ENCODE peak calls at places on chromosomes 13 and 19, in seven cellular contexts. One of them, this sample, is unnamed.

GRCh38 chr13:87172166-87172825 is 498.9 kb upstream of the SLITRK5 start:
- DNase-seq in NCI-H1417 treated with DMSO at 0.1 percent for 48 hours: no peak
- DNase-seq in HS-5: no peak
- DNase-seq in DMS153: no peak
- DNase-seq in activated CD8-positive, alpha-beta memory T cell treated with anti-CD3 and anti-CD28 coated beads for 48 hours: no peak
- DNase-seq in H54: no peak
- DNase-seq in tibial nerve: no peak
- DNase-seq in this sample: no peak

GRCh38 chr19:53015730-53016129 is 2.0 kb downstream of the ERVV-1 start:
- DNase-seq in HS-5: no peak
- DNase-seq in NCI-H1417 treated with DMSO at 0.1 percent for 48 hours: no peak
- DNase-seq in activated CD8-positive, alpha-beta memory T cell treated with anti-CD3 and anti-CD28 coated beads for 48 hours: no peak
- DNase-seq in tibial nerve: no peak
- DNase-seq in H54: no peak
- DNase-seq in DMS153: no peak
- DNase-seq in this sample: no peak

GRCh38 chr13:20869540-20869939 is 33.0 kb downstream of the XPO4 start:
- DNase-seq in HS-5: no peak
- DNase-seq in activated CD8-positive, alpha-beta memory T cell treated with anti-CD3 and anti-CD28 coated beads for 48 hours: no peak
- DNase-seq in tibial nerve: no peak
- DNase-seq in DMS153: no peak
- DNase-seq in NCI-H1417 treated with DMSO at 0.1 percent for 48 hours: no peak
- DNase-seq in H54: no peak
- DNase-seq in this sample: no peak

GRCh38 chr13:113298001-113298945 is 1.2 kb downstream of the LAMP1 start:
- DNase-seq in activated CD8-positive, alpha-beta memory T cell treated with anti-CD3 and anti-CD28 coated beads for 48 hours: no peak
- DNase-seq in HS-5: no peak
- DNase-seq in H54: no peak
- DNase-seq in tibial nerve: no peak
- DNase-seq in NCI-H1417 treated with DMSO at 0.1 percent for 48 hours: no peak
- DNase-seq in DMS153: no peak
- DNase-seq in this sample: no peak

GRCh38 chr13:28494537-28494860 is 429 bp downstream of the FLT1 start:
- DNase-seq in H54: no peak
- DNase-seq in HS-5: no peak
- DNase-seq in NCI-H1417 treated with DMSO at 0.1 percent for 48 hours: no peak
- DNase-seq in tibial nerve: no peak
- DNase-seq in activated CD8-positive, alpha-beta memory T cell treated with anti-CD3 and anti-CD28 coated beads for 48 hours: no peak
- DNase-seq in DMS153: no peak
- DNase-seq in this sample: no peak

GRCh38 chr13:110341445-110342247 is 34.6 kb downstream of the COL4A2 start:
- DNase-seq in NCI-H1417 treated with DMSO at 0.1 percent for 48 hours: no peak
- DNase-seq in DMS153: peak; percentile 81
- DNase-seq in activated CD8-positive, alpha-beta memory T cell treated with anti-CD3 and anti-CD28 coated beads for 48 hours: no peak
- DNase-seq in HS-5: no peak
- DNase-seq in tibial nerve: no peak
- DNase-seq in H54: no peak
- DNase-seq in this sample: no peak

GRCh38 chr19:38267780-38268430 is 3.5 kb downstream of the SPINT2 start:
- DNase-seq in HS-5: no peak
- DNase-seq in H54: no peak
- DNase-seq in NCI-H1417 treated with DMSO at 0.1 percent for 48 hours: no peak
- DNase-seq in DMS153: no peak
- DNase-seq in tibial nerve: no peak
- DNase-seq in activated CD8-positive, alpha-beta memory T cell treated with anti-CD3 and anti-CD28 coated beads for 48 hours: no peak
- DNase-seq in this sample: no peak

GRCh38 chr13:26058704-26059103 is 6.9 kb upstream of the SHISA2 start:
- DNase-seq in HS-5: no peak
- DNase-seq in activated CD8-positive, alpha-beta memory T cell treated with anti-CD3 and anti-CD28 coated beads for 48 hours: no peak
- DNase-seq in tibial nerve: no peak
- DNase-seq in NCI-H1417 treated with DMSO at 0.1 percent for 48 hours: no peak
- DNase-seq in DMS153: no peak
- DNase-seq in H54: no peak
- DNase-seq in this sample: no peak

GRCh38 chr19:56314018-56314583 is 538 bp downstream of the ZSCAN5A start:
- DNase-seq in activated CD8-positive, alpha-beta memory T cell treated with anti-CD3 and anti-CD28 coated beads for 48 hours: no peak
- DNase-seq in DMS153: peak; percentile 61
- DNase-seq in NCI-H1417 treated with DMSO at 0.1 percent for 48 hours: no peak
- DNase-seq in H54: peak; percentile 28
- DNase-seq in HS-5: peak; percentile 2
- DNase-seq in tibial nerve: no peak
- DNase-seq in this sample: no peak

GRCh38 chr19:10694706-10695105 is 6.5 kb upstream of the QTRT1 start:
- DNase-seq in NCI-H1417 treated with DMSO at 0.1 percent for 48 hours: no peak
- DNase-seq in DMS153: no peak
- DNase-seq in H54: no peak
- DNase-seq in HS-5: no peak
- DNase-seq in tibial nerve: no peak
- DNase-seq in activated CD8-positive, alpha-beta memory T cell treated with anti-CD3 and anti-CD28 coated beads for 48 hours: no peak
- DNase-seq in this sample: no peak

GRCh38 chr13:111256458-111256857 is 64.0 kb upstream of the TEX29 start:
- DNase-seq in DMS153: no peak
- DNase-seq in NCI-H1417 treated with DMSO at 0.1 percent for 48 hours: no peak
- DNase-seq in activated CD8-positive, alpha-beta memory T cell treated with anti-CD3 and anti-CD28 coated beads for 48 hours: no peak
- DNase-seq in HS-5: no peak
- DNase-seq in H54: no peak
- DNase-seq in tibial nerve: no peak
- DNase-seq in this sample: no peak

GRCh38 chr19:42185281-42185680 is 32.2 kb downstream of the DEDD2 start:
- DNase-seq in NCI-H1417 treated with DMSO at 0.1 percent for 48 hours: no peak
- DNase-seq in HS-5: no peak
- DNase-seq in tibial nerve: no peak
- DNase-seq in activated CD8-positive, alpha-beta memory T cell treated with anti-CD3 and anti-CD28 coated beads for 48 hours: no peak
- DNase-seq in H54: no peak
- DNase-seq in DMS153: peak; percentile 45
- DNase-seq in this sample: peak; percentile 54

GRCh38 chr19:3679138-3679537 is 21.1 kb downstream of the PIP5K1C start:
- DNase-seq in NCI-H1417 treated with DMSO at 0.1 percent for 48 hours: no peak
- DNase-seq in H54: no peak
- DNase-seq in tibial nerve: no peak
- DNase-seq in activated CD8-positive, alpha-beta memory T cell treated with anti-CD3 and anti-CD28 coated beads for 48 hours: no peak
- DNase-seq in HS-5: no peak
- DNase-seq in DMS153: no peak
- DNase-seq in this sample: no peak

GRCh38 chr13:30114586-30115256 is 192.6 kb downstream of the KATNAL1 start:
- DNase-seq in NCI-H1417 treated with DMSO at 0.1 percent for 48 hours: no peak
- DNase-seq in HS-5: peak; percentile 25
- DNase-seq in activated CD8-positive, alpha-beta memory T cell treated with anti-CD3 and anti-CD28 coated beads for 48 hours: peak; percentile 93
- DNase-seq in H54: peak; percentile 69
- DNase-seq in DMS153: peak; percentile 55
- DNase-seq in tibial nerve: peak; percentile 84
- DNase-seq in this sample: peak; percentile 97

GRCh38 chr13:50911051-50911690 is 1.6 kb downstream of the RNASEH2B start:
- DNase-seq in H54: no peak
- DNase-seq in HS-5: no peak
- DNase-seq in NCI-H1417 treated with DMSO at 0.1 percent for 48 hours: no peak
- DNase-seq in DMS153: no peak
- DNase-seq in tibial nerve: no peak
- DNase-seq in activated CD8-positive, alpha-beta memory T cell treated with anti-CD3 and anti-CD28 coated beads for 48 hours: no peak
- DNase-seq in this sample: no peak

GRCh38 chr13:44894001-44894770 is 95.1 kb downstream of the NUFIP1 start:
- DNase-seq in NCI-H1417 treated with DMSO at 0.1 percent for 48 hours: no peak
- DNase-seq in H54: no peak
- DNase-seq in DMS153: no peak
- DNase-seq in activated CD8-positive, alpha-beta memory T cell treated with anti-CD3 and anti-CD28 coated beads for 48 hours: no peak
- DNase-seq in HS-5: no peak
- DNase-seq in tibial nerve: no peak
- DNase-seq in this sample: no peak

GRCh38 chr13:46403851-46404731 is 17.0 kb upstream of the RUBCNL start:
- DNase-seq in DMS153: no peak
- DNase-seq in H54: no peak
- DNase-seq in activated CD8-positive, alpha-beta memory T cell treated with anti-CD3 and anti-CD28 coated beads for 48 hours: no peak
- DNase-seq in NCI-H1417 treated with DMSO at 0.1 percent for 48 hours: no peak
- DNase-seq in tibial nerve: no peak
- DNase-seq in HS-5: no peak
- DNase-seq in this sample: no peak

GRCh38 chr13:94121686-94122085 is 357.8 kb downstream of the DCT start:
- DNase-seq in NCI-H1417 treated with DMSO at 0.1 percent for 48 hours: no peak
- DNase-seq in DMS153: no peak
- DNase-seq in H54: peak; percentile 35
- DNase-seq in activated CD8-positive, alpha-beta memory T cell treated with anti-CD3 and anti-CD28 coated beads for 48 hours: no peak
- DNase-seq in tibial nerve: no peak
- DNase-seq in HS-5: no peak
- DNase-seq in this sample: no peak

GRCh38 chr19:1098177-1099051 is 3.2 kb upstream of the POLR2E start:
- DNase-seq in activated CD8-positive, alpha-beta memory T cell treated with anti-CD3 and anti-CD28 coated beads for 48 hours: no peak
- DNase-seq in DMS153: peak; percentile 71
- DNase-seq in H54: no peak
- DNase-seq in HS-5: no peak
- DNase-seq in tibial nerve: no peak
- DNase-seq in NCI-H1417 treated with DMSO at 0.1 percent for 48 hours: peak; percentile 94
- DNase-seq in this sample: no peak

GRCh38 chr19:8004723-8005513 is 523 bp downstream of the ELAVL1 start:
- DNase-seq in HS-5: no peak
- DNase-seq in DMS153: no peak
- DNase-seq in tibial nerve: no peak
- DNase-seq in H54: no peak
- DNase-seq in NCI-H1417 treated with DMSO at 0.1 percent for 48 hours: no peak
- DNase-seq in activated CD8-positive, alpha-beta memory T cell treated with anti-CD3 and anti-CD28 coated beads for 48 hours: no peak
- DNase-seq in this sample: peak; percentile 15

GRCh38 chr13:50994651-50995050 is 85.1 kb downstream of the RNASEH2B start:
- DNase-seq in activated CD8-positive, alpha-beta memory T cell treated with anti-CD3 and anti-CD28 coated beads for 48 hours: no peak
- DNase-seq in tibial nerve: no peak
- DNase-seq in NCI-H1417 treated with DMSO at 0.1 percent for 48 hours: no peak
- DNase-seq in HS-5: no peak
- DNase-seq in H54: no peak
- DNase-seq in DMS153: no peak
- DNase-seq in this sample: no peak

GRCh38 chr19:38273499-38273898 is 9.1 kb downstream of the SPINT2 start:
- DNase-seq in activated CD8-positive, alpha-beta memory T cell treated with anti-CD3 and anti-CD28 coated beads for 48 hours: no peak
- DNase-seq in H54: no peak
- DNase-seq in HS-5: no peak
- DNase-seq in DMS153: no peak
- DNase-seq in tibial nerve: no peak
- DNase-seq in NCI-H1417 treated with DMSO at 0.1 percent for 48 hours: no peak
- DNase-seq in this sample: no peak

GRCh38 chr13:74910399-74910798 is 571.6 kb downstream of the TBC1D4 start:
- DNase-seq in tibial nerve: no peak
- DNase-seq in H54: no peak
- DNase-seq in activated CD8-positive, alpha-beta memory T cell treated with anti-CD3 and anti-CD28 coated beads for 48 hours: no peak
- DNase-seq in DMS153: no peak
- DNase-seq in NCI-H1417 treated with DMSO at 0.1 percent for 48 hours: no peak
- DNase-seq in HS-5: no peak
- DNase-seq in this sample: no peak

This sample was measured in CD8-positive, alpha-beta T cell.